ENCODE peak calls at places on chromosomes 16 and 17, in nine cellular contexts. E is progenitor cell of endocrine pancreas, C is GM04504, U is left ventricle myocardium inferior, H is AG04449, B is germinal center, S is non-pigmented ciliary epithelial cell, L is NCI-H774, J is mucosa of descending colon. V is an unnamed sample.

GRCh38 chr17:4605826-4606225 is 21.5 kb downstream of the SMTNL2 start:
- DNase-seq in E (no peak), C (no peak), U (peak; percentile 66), H (no peak), B (no peak), S (no peak), L (no peak), J (no peak), V (no peak)

GRCh38 chr16:27243725-27244362 is 24.7 kb downstream of the NSMCE1 start:
- DNase-seq in E (no peak), C (no peak), U (no peak), H (no peak), B (no peak), S (no peak), L (no peak), J (no peak), V (no peak)

GRCh38 chr16:82936941-82937551 is 310.3 kb downstream of the CDH13 start:
- DNase-seq in E (no peak), C (no peak), U (no peak), H (no peak), B (no peak), S (peak; percentile 58), L (no peak), J (no peak), V (no peak)

GRCh38 chr17:6843241-6843890 is 11.8 kb upstream of the TEKT1 start:
- DNase-seq in E (no peak), C (no peak), U (no peak), H (no peak), B (peak; percentile 15), S (peak; percentile 10), L (peak; percentile 0), J (no peak), V (no peak)

GRCh38 chr17:9898812-9899211 is 6.3 kb downstream of the RCVRN start:
- DNase-seq in E (no peak), C (no peak), U (no peak), H (no peak), B (no peak), S (no peak), L (no peak), J (no peak), V (no peak)

GRCh38 chr16:49513040-49513439 is 139.4 kb downstream of the C16orf78 start:
- DNase-seq in E (no peak), C (no peak), U (no peak), H (no peak), B (peak; percentile 21), S (no peak), L (no peak), J (peak; percentile 33), V (no peak)

GRCh38 chr16:81060576-81061306 is 16.3 kb downstream of the C16orf46 start:
- DNase-seq in E (no peak), C (no peak), U (no peak), H (no peak), B (no peak), S (no peak), L (no peak), J (no peak), V (no peak)

GRCh38 chr16:29815032-29815721 is 775 bp upstream of the PAGR1 start:
- DNase-seq in E (no peak), C (no peak), U (peak; percentile 51), H (no peak), B (no peak), S (no peak), L (no peak), J (peak; percentile 78), V (no peak)

GRCh38 chr17:45307290-45308015 is 9.4 kb downstream of the MAP3K14 start:
- DNase-seq in E (no peak), C (peak; percentile 84), U (no peak), H (no peak), B (peak; percentile 68), S (peak; percentile 57), L (no peak), J (no peak), V (no peak)

GRCh38 chr16:67150833-67151396 is at the start of gene B3GNT9:
- DNase-seq in E (no peak), C (peak; percentile 56), U (peak; percentile 82), H (no peak), B (peak; percentile 57), S (no peak), L (peak; percentile 28), J (peak; percentile 83), V (no peak)

GRCh38 chr17:35808240-35808961 is 883 bp upstream of the TAF15 start:
- DNase-seq in E (no peak), C (no peak), U (no peak), H (no peak), B (no peak), S (no peak), L (no peak), J (no peak), V (no peak)

GRCh38 chr17:42679492-42680330 is 1.9 kb downstream of the CCR10 start:
- DNase-seq in E (peak; percentile 74), C (no peak), U (peak; percentile 84), H (no peak), B (peak; percentile 84), S (no peak), L (peak; percentile 84), J (peak; percentile 88), V (no peak)

GRCh38 chr17:3385869-3386816 is at the start of gene OR3A2:
- DNase-seq in E (no peak), C (no peak), U (no peak), H (no peak), B (no peak), S (no peak), L (no peak), J (no peak), V (no peak)

GRCh38 chr16:4454618-4455017 is 19.8 kb downstream of the NMRAL1 start:
- DNase-seq in E (no peak), C (no peak), U (no peak), H (no peak), B (no peak), S (no peak), L (no peak), J (no peak), V (no peak)

GRCh38 chr17:81494984-81495383 is 17.6 kb downstream of the ACTG1 start:
- DNase-seq in E (no peak), C (no peak), U (no peak), H (no peak), B (no peak), S (no peak), L (no peak), J (no peak), V (no peak)

GRCh38 chr17:40922239-40922638 is 15.2 kb downstream of the KRT23 start:
- DNase-seq in E (no peak), C (peak; percentile 82), U (no peak), H (peak; percentile 53), B (no peak), S (no peak), L (no peak), J (no peak), V (no peak)

GRCh38 chr17:57622886-57623433 is 122.1 kb downstream of the CCDC182 start:
- DNase-seq in E (no peak), C (peak; percentile 17), U (no peak), H (peak; percentile 26), B (peak; percentile 64), S (peak; percentile 61), L (no peak), J (no peak), V (no peak)

GRCh38 chr16:50585331-50585776 is 37.2 kb downstream of the NKD1 start:
- DNase-seq in E (no peak), C (no peak), U (peak; percentile 74), H (no peak), B (no peak), S (no peak), L (no peak), J (peak; percentile 74), V (no peak)

GRCh38 chr16:31092330-31092729 is 2.3 kb downstream of the VKORC1 start:
- DNase-seq in E (no peak), C (peak; percentile 54), U (no peak), H (no peak), B (no peak), S (no peak), L (no peak), J (no peak), V (no peak)

GRCh38 chr16:57618306-57619132 is 9.9 kb upstream of the ADGRG1 start:
- DNase-seq in E (no peak), C (no peak), U (no peak), H (no peak), B (no peak), S (no peak), L (no peak), J (no peak), V (no peak)

GRCh38 chr17:8681175-8681949 is 50.8 kb upstream of the MYH10 start:
- DNase-seq in E (no peak), C (peak; percentile 15), U (peak; percentile 31), H (no peak), B (no peak), S (no peak), L (no peak), J (no peak), V (no peak)

GRCh38 chr17:12667299-12667958 is 1.7 kb downstream of the MYOCD start:
- DNase-seq in E (peak; percentile 20), C (peak; percentile 17), U (no peak), H (peak; percentile 45), B (peak; percentile 11), S (peak; percentile 15), L (no peak), J (no peak), V (no peak)

GRCh38 chr16:89523680-89524344 is 15.6 kb downstream of the SPG7 start:
- DNase-seq in E (no peak), C (no peak), U (no peak), H (no peak), B (no peak), S (no peak), L (no peak), J (no peak), V (no peak)

GRCh38 chr16:15635926-15636325 is 7.0 kb downstream of the MARF1 start:
- DNase-seq in E (no peak), C (no peak), U (no peak), H (no peak), B (no peak), S (no peak), L (no peak), J (no peak), V (no peak)

GRCh38 chr16:71230122-71230845 is at the start of gene HYDIN:
- DNase-seq in E (peak; percentile 79), C (peak; percentile 2), U (no peak), H (no peak), B (no peak), S (peak; percentile 6), L (peak; percentile 65), J (peak; percentile 57), V (peak; percentile 75)

GRCh38 chr16:28623172-28623711 is 13.4 kb upstream of the SULT1A1 start:
- DNase-seq in E (no peak), C (no peak), U (peak; percentile 37), H (no peak), B (peak; percentile 74), S (no peak), L (peak; percentile 84), J (peak; percentile 89), V (no peak)

GRCh38 chr16:85753559-85753958 is 2.7 kb upstream of the C16orf74 start:
- DNase-seq in E (no peak), C (no peak), U (no peak), H (no peak), B (no peak), S (no peak), L (no peak), J (no peak), V (no peak)

GRCh38 chr17:57908278-57908677 is 46.9 kb downstream of the CUEDC1 start:
- DNase-seq in E (no peak), C (no peak), U (no peak), H (no peak), B (no peak), S (no peak), L (no peak), J (peak; percentile 27), V (no peak)

GRCh38 chr17:42743595-42744282 is 1.1 kb downstream of the EZH1 start:
- DNase-seq in E (no peak), C (no peak), U (no peak), H (no peak), B (no peak), S (no peak), L (no peak), J (no peak), V (no peak)

GRCh38 chr16:28180660-28181556 is 30.9 kb downstream of the XPO6 start:
- DNase-seq in E (no peak), C (no peak), U (no peak), H (peak; percentile 42), B (peak; percentile 33), S (no peak), L (no peak), J (no peak), V (no peak)

GRCh38 chr17:40557531-40558299 is 7.6 kb downstream of the CCR7 start:
- DNase-seq in E (no peak), C (no peak), U (no peak), H (no peak), B (no peak), S (no peak), L (no peak), J (no peak), V (no peak)

V was measured in iPS DF 6.9.